ENCODE peak calls at places on chromosome 12, in seven cellular contexts. A, C, T, B, Z, N and Q are unnamed samples.

GRCh38 chr12:8590842-8591545 is 21.7 kb downstream of the AICDA start:
- DNase-seq in A (no peak), C (no peak), T (no peak), B (peak), Z (no peak), N (peak), Q (no peak)

GRCh38 chr12:42129595-42130204 is 15.0 kb downstream of the GXYLT1 start:
- DNase-seq in A (no peak), C (peak), T (peak), B (peak), Z (no peak), N (peak), Q (no peak)

GRCh38 chr12:64608901-64609542 is 1.3 kb upstream of the RASSF3 start:
- DNase-seq in A (peak), C (peak), T (peak), B (peak), Z (no peak), N (peak), Q (no peak)

GRCh38 chr12:3490848-3491382 is at the start of gene PRMT8:
- DNase-seq in A (no peak), C (peak), T (peak), B (no peak), Z (no peak), N (no peak), Q (no peak)

GRCh38 chr12:124273630-124274029 is 21.3 kb upstream of the RFLNA start:
- DNase-seq in A (no peak), C (peak), T (peak), B (peak), Z (no peak), N (peak), Q (no peak)

GRCh38 chr12:62715086-62715786 is 219.7 kb downstream of the PPM1H start:
- DNase-seq in A (no peak), C (no peak), T (no peak), B (no peak), Z (no peak), N (no peak), Q (no peak)

GRCh38 chr12:28446031-28446430 is 255.8 kb downstream of the CCDC91 start:
- DNase-seq in A (no peak), C (no peak), T (peak), B (no peak), Z (no peak), N (no peak), Q (no peak)

GRCh38 chr12:132374821-132375445 is 45.5 kb upstream of the GALNT9 start:
- DNase-seq in A (no peak), C (no peak), T (no peak), B (no peak), Z (no peak), N (no peak), Q (peak)

GRCh38 chr12:95882080-95882479 is 23.3 kb downstream of the SNRPF start:
- DNase-seq in A (no peak), C (no peak), T (peak), B (no peak), Z (no peak), N (no peak), Q (no peak)

GRCh38 chr12:84912191-84913142 is at the start of gene SLC6A15:
- DNase-seq in A (no peak), C (peak), T (peak), B (no peak), Z (peak), N (peak), Q (peak)

GRCh38 chr12:111482464-111482863 is 76.7 kb downstream of the SH2B3 start:
- DNase-seq in A (no peak), C (no peak), T (no peak), B (no peak), Z (no peak), N (no peak), Q (no peak)

GRCh38 chr12:50333441-50333840 is 50.1 kb upstream of the LIMA1 start:
- DNase-seq in A (no peak), C (no peak), T (peak), B (no peak), Z (no peak), N (no peak), Q (no peak)

GRCh38 chr12:4293299-4293941 is 19.9 kb downstream of the CCND2 start:
- DNase-seq in A (no peak), C (no peak), T (no peak), B (no peak), Z (no peak), N (no peak), Q (no peak)

GRCh38 chr12:52036587-52037171 is 14.6 kb upstream of the NR4A1 start:
- DNase-seq in A (peak), C (peak), T (peak), B (peak), Z (peak), N (peak), Q (peak)